ENCODE peak calls at places on chromosomes 2 and 18, in eight cellular contexts. M is spleen, B is cardiac muscle cell, V is heart right ventricle, W is psoas muscle, J is Peyer's patch, Y is MG63, L is tibial nerve. A is an unnamed sample.

GRCh38 chr2:168064011-168064998 is 183.1 kb downstream of the STK39 start:
- DNase-seq in M (no peak), B (no peak), V (no peak), W (no peak), J (no peak), Y (no peak), L (no peak), A (no peak)

GRCh38 chr2:66070717-66071602 is 364.0 kb upstream of the MEIS1 start:
- DNase-seq in M (no peak), B (no peak), V (no peak), W (no peak), J (no peak), Y (no peak), L (no peak), A (no peak)

GRCh38 chr18:31611511-31611910 is 19.8 kb downstream of the TTR start:
- DNase-seq in M (no peak), B (no peak), V (no peak), W (no peak), J (no peak), Y (no peak), L (no peak), A (no peak)

GRCh38 chr18:37662099-37662498 is 96.5 kb upstream of the CELF4 start:
- DNase-seq in M (no peak), B (no peak), V (no peak), W (no peak), J (no peak), Y (no peak), L (no peak), A (no peak)

GRCh38 chr2:32464441-32464840 is 107.6 kb downstream of the BIRC6 start:
- DNase-seq in M (no peak), B (no peak), V (no peak), W (no peak), J (no peak), Y (no peak), L (no peak), A (peak; percentile 84)

GRCh38 chr2:26144031-26144430 is 28.9 kb upstream of the GAREM2 start:
- DNase-seq in M (no peak), B (no peak), V (no peak), W (no peak), J (no peak), Y (no peak), L (no peak), A (peak; percentile 27)

GRCh38 chr2:170030040-170030439 is 147.9 kb upstream of the MYO3B start:
- DNase-seq in M (no peak), B (peak; percentile 28), V (no peak), W (no peak), J (no peak), Y (no peak), L (no peak), A (no peak)

GRCh38 chr2:178404380-178404767 is 46.6 kb downstream of the PRKRA start:
- DNase-seq in M (no peak), B (peak; percentile 52), V (no peak), W (peak; percentile 35), J (no peak), Y (peak; percentile 92), L (no peak), A (peak; percentile 91)

GRCh38 chr18:44716697-44717163 is 36.0 kb downstream of the SETBP1 start:
- DNase-seq in M (no peak), B (no peak), V (no peak), W (no peak), J (no peak), Y (peak; percentile 10), L (no peak), A (no peak)

GRCh38 chr2:101064868-101065549 is 62.9 kb downstream of the RPL31 start:
- DNase-seq in M (no peak), B (peak; percentile 30), V (no peak), W (no peak), J (no peak), Y (peak; percentile 67), L (no peak), A (peak; percentile 82)

GRCh38 chr18:42477261-42477660 is 522.2 kb downstream of the PIK3C3 start:
- DNase-seq in M (no peak), B (no peak), V (no peak), W (no peak), J (no peak), Y (no peak), L (no peak), A (no peak)

GRCh38 chr2:118085173-118086023 is 2.9 kb upstream of the INSIG2 start:
- DNase-seq in M (no peak), B (no peak), V (no peak), W (no peak), J (no peak), Y (no peak), L (no peak), A (no peak)
- H3K27me3 ChIP-seq in M (no peaks in the 10 kb centered on the region), B (no peaks in the 10 kb centered on the region), V (no peaks in the 10 kb centered on the region), W (no peaks in the 10 kb centered on the region), J (no peaks in the 10 kb centered on the region), Y (peaks cover 8% of the 10 kb centered on the region), L (no peaks in the 10 kb centered on the region), A (no peaks in the 10 kb centered on the region)

GRCh38 chr2:94996401-94997100 is 29.0 kb upstream of the MAL start:
- DNase-seq in M (peak; percentile 57), B (no peak), V (no peak), W (no peak), J (no peak), Y (no peak), L (no peak), A (peak; percentile 60)

GRCh38 chr2:94993176-94994062 is 32.1 kb upstream of the MAL start:
- DNase-seq in M (peak; percentile 60), B (no peak), V (no peak), W (no peak), J (no peak), Y (no peak), L (no peak), A (no peak)

GRCh38 chr2:94994063-94994913 is 31.2 kb upstream of the MAL start:
- DNase-seq in M (peak; percentile 57), B (no peak), V (no peak), W (no peak), J (no peak), Y (no peak), L (no peak), A (no peak)

GRCh38 chr2:94994914-94995236 is 30.6 kb upstream of the MAL start:
- DNase-seq in M (peak; percentile 50), B (no peak), V (no peak), W (no peak), J (no peak), Y (no peak), L (no peak), A (no peak)

DNA sequence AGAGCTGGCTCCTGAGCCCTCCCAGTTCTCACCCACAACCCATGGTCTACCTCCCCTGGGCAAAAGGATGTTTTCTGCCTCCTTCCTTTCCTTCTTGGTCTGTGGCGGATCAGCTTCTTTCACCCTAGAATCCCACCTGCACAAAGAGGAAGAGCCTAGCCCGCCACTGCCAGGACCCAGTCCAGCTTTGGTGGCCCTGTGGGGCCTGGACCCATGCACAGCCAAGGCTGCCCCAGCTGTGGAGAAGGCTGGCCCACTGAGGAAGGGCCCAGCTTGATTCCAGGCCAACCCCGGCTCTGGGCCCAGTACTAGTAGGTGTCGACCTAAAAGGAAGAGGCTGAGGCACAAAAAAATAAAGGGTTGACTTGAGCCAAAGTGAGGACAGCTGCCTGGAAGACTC is 30.0 kb upstream of the MAL start:
- DNase-seq in M (peak; percentile 35), B (no peak), V (no peak), W (no peak), J (no peak), Y (no peak), L (no peak), A (no peak)
- H3K27me3 ChIP-seq in M (peaks cover 34% of the 10 kb centered on the region), B (peaks cover 13% of the 10 kb centered on the region), V (peaks cover 43% of the 10 kb centered on the region), W (peaks cover 12% of the 10 kb centered on the region), J (no peaks in the 10 kb centered on the region), Y (no peaks in the 10 kb centered on the region), L (peaks cover 55% of the 10 kb centered on the region), A (peaks cover 2% of the 10 kb centered on the region)

GRCh38 chr2:156326488-156326887 is 6.0 kb downstream of the NR4A2 start:
- DNase-seq in M (no peak), B (no peak), V (no peak), W (no peak), J (no peak), Y (no peak), L (no peak), A (no peak)
- H3K27me3 ChIP-seq in M (peaks cover 80% of the 10 kb centered on the region), B (peaks cover 100% of the 10 kb centered on the region), V (peaks cover 68% of the 10 kb centered on the region), W (peaks cover 6% of the 10 kb centered on the region), J (no peaks in the 10 kb centered on the region), Y (peaks cover under 1% of the 10 kb centered on the region), L (peaks cover 8% of the 10 kb centered on the region), A (no peaks in the 10 kb centered on the region)

GRCh38 chr2:73870084-73870483 is 22.7 kb upstream of the ACTG2 start:
- DNase-seq in M (no peak), B (peak; percentile 95), V (peak; percentile 90), W (peak; percentile 23), J (no peak), Y (peak; percentile 90), L (peak; percentile 71), A (no peak)
- H3K27me3 ChIP-seq in M (no peaks in the 10 kb centered on the region), B (no peaks in the 10 kb centered on the region), V (no peaks in the 10 kb centered on the region), W (no peaks in the 10 kb centered on the region), J (no peaks in the 10 kb centered on the region), Y (no peaks in the 10 kb centered on the region), L (no peaks in the 10 kb centered on the region), A (no peaks in the 10 kb centered on the region)

DNA sequence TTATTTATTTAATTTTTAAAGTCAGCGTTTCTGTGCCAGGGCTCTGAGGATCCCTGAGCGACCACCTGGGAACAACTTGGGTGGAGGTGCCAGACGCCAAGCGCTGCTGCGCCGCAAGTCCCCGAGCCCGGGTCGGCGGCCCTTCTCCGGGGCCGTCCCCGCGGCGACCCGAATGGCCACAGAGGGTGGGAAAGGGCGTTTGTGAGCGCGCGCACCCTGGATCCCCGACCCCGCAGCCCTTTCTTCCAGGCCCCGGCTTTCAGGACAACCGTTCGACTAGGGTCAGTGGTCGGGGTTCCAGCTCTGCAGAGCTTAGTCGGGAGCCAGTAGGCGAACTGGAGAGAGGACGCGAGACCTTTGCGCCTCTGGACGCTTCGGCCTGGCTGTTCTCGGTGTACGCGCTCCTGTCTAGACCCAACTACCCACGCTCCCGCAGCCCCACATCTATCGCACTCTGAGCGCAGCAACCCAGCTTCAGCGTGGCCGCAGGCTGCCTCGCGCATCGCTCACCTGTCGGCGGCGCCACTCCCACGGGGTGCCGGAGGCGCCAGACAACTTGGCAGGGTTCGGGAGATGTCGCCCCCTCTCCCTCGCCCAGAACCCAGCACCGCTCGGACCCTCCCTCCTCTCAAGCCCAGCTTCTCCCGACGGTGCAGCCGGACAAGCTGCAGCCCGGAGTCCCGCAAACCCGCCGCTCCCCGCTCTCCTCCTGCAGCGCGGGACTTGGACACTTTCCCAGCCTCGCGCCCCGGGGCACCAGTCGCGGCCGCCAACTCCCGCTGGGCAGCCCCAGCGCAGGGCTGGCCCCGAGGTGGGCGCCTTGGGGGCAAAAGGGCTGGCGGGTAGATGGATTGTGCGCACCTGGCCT is 785 bp downstream of the LYPD1 start:
- DNase-seq in M (no peak), B (no peak), V (no peak), W (no peak), J (no peak), Y (no peak), L (no peak), A (no peak)
- H3K27me3 ChIP-seq in M (peaks cover 39% of the 10 kb centered on the region), B (peaks cover 97% of the 10 kb centered on the region), V (peaks cover 72% of the 10 kb centered on the region), W (peaks cover 12% of the 10 kb centered on the region), J (peaks cover 6% of the 10 kb centered on the region), Y (peaks cover 19% of the 10 kb centered on the region), L (peaks cover 33% of the 10 kb centered on the region), A (peaks cover 3% of the 10 kb centered on the region)

A was measured in SJCRH30.